ENCODE peak calls at places on chromosome 7, in eight cellular contexts. G is IMR-90, J is heart left ventricle, F is mammary epithelial cell, S is astrocyte, L is transverse colon, T is A549, Y is kidney. K is an unnamed sample.

GRCh38 chr7:12066004-12066403 is 145.1 kb upstream of the TMEM106B start:
- DNase-seq in J (no peak), F (peak), G (no peak), T (peak), L (no peak), S (no peak), Y (no peak), K (peak)

GRCh38 chr7:25118048-25118753 is 6.9 kb downstream of the CYCS start:
- DNase-seq in T (no peak), G (no peak), F (no peak), Y (no peak), J (no peak), S (no peak), L (no peak), K (no peak)

GRCh38 chr7:113875224-113875623 is 43.6 kb downstream of the PPP1R3A start:
- DNase-seq in T (no peak), S (no peak), J (no peak), F (no peak), G (no peak), L (no peak), Y (no peak), K (no peak)

GRCh38 chr7:44163591-44163990 is 22.5 kb upstream of the MYL7 start:
- DNase-seq in T (no peak), G (peak), Y (no peak), J (no peak), L (no peak), S (peak), F (peak), K (peak)

GRCh38 chr7:11605749-11606148 is 226.2 kb downstream of the THSD7A start:
- DNase-seq in Y (no peak), S (no peak), F (no peak), L (no peak), T (no peak), J (no peak), G (no peak), K (no peak)

GRCh38 chr7:76303057-76303828 is 770 bp downstream of the HSPB1 start:
- DNase-seq in F (peak), Y (peak), T (peak), S (peak), L (peak), J (peak), G (peak), K (peak)

GRCh38 chr7:41256186-41256945 is 446.5 kb downstream of the INHBA start:
- DNase-seq in F (peak), Y (no peak), L (no peak), T (no peak), S (peak), G (peak), J (no peak), K (no peak)

GRCh38 chr7:39952791-39953190 is 2.7 kb downstream of the CDK13 start:
- DNase-seq in Y (no peak), L (no peak), F (peak), J (no peak), G (peak), S (no peak), T (no peak), K (no peak)

GRCh38 chr7:19011212-19011611 is 106.2 kb downstream of the TWIST1 start:
- DNase-seq in T (no peak), G (no peak), S (peak), L (no peak), F (no peak), Y (no peak), J (no peak), K (no peak)

GRCh38 chr7:114502454-114503254 is 88.0 kb downstream of the FOXP2 start:
- DNase-seq in L (no peak), S (peak), F (no peak), T (peak), G (peak), J (no peak), Y (no peak), K (no peak)

GRCh38 chr7:110065112-110065511 is 1025.8 kb upstream of the LRRN3 start:
- DNase-seq in F (no peak), Y (no peak), L (no peak), J (no peak), S (no peak), T (no peak), G (no peak), K (no peak)

GRCh38 chr7:155793720-155794119 is 18.5 kb downstream of the SHH start:
- DNase-seq in T (no peak), J (no peak), F (no peak), Y (no peak), L (no peak), G (no peak), S (no peak), K (no peak)

GRCh38 chr7:106249488-106249887 is 35.3 kb downstream of the NAMPT start:
- DNase-seq in T (no peak), F (no peak), S (no peak), Y (no peak), G (no peak), J (no peak), L (no peak), K (no peak)

GRCh38 chr7:155884225-155885161 is 72.2 kb upstream of the SHH start:
- DNase-seq in L (no peak), T (no peak), F (no peak), J (peak), S (no peak), Y (no peak), G (no peak), K (no peak)

GRCh38 chr7:152521420-152522337 is 85.9 kb upstream of the KMT2C start:
- DNase-seq in T (peak), Y (peak), S (no peak), J (no peak), G (no peak), F (no peak), L (peak), K (no peak)

GRCh38 chr7:87474533-87475358 is 734 bp downstream of the ABCB4 start:
- DNase-seq in L (peak), S (peak), J (peak), G (no peak), T (no peak), Y (no peak), F (no peak), K (no peak)

GRCh38 chr7:12827219-12827821 is 139.9 kb downstream of the ARL4A start:
- DNase-seq in F (no peak), S (peak), T (peak), Y (no peak), G (peak), J (no peak), L (no peak), K (no peak)

GRCh38 chr7:140085447-140085846 is 22.7 kb upstream of the PARP12 start:
- DNase-seq in J (no peak), F (no peak), G (no peak), L (no peak), S (no peak), Y (no peak), T (no peak), K (no peak)

GRCh38 chr7:93226310-93226709 is at the start of gene HEPACAM2:
- DNase-seq in F (no peak), L (no peak), J (no peak), T (no peak), G (no peak), S (no peak), Y (no peak), K (no peak)

GRCh38 chr7:138918756-138919155 is 62.4 kb downstream of the KIAA1549 start:
- DNase-seq in T (no peak), J (no peak), F (no peak), G (no peak), L (no peak), S (no peak), Y (no peak), K (no peak)

GRCh38 chr7:97215556-97215955 is 98.1 kb downstream of the SDHAF3 start:
- DNase-seq in F (no peak), T (no peak), S (no peak), Y (no peak), L (peak), G (no peak), J (no peak), K (no peak)

GRCh38 chr7:96624954-96625353 is 84.7 kb downstream of the SEM1 start:
- DNase-seq in Y (no peak), S (no peak), F (no peak), L (no peak), J (no peak), G (no peak), T (no peak), K (no peak)

GRCh38 chr7:22564511-22565045 is 64.6 kb upstream of the STEAP1B start:
- DNase-seq in F (peak), Y (no peak), J (peak), T (no peak), L (no peak), S (peak), G (peak), K (peak)

GRCh38 chr7:157125376-157126223 is 13.1 kb upstream of the UBE3C start:
- DNase-seq in G (no peak), J (no peak), L (no peak), S (no peak), Y (no peak), T (no peak), F (no peak), K (no peak)

GRCh38 chr7:8379264-8379663 is 54.1 kb upstream of the NXPH1 start:
- DNase-seq in F (no peak), T (no peak), G (no peak), L (no peak), S (no peak), J (no peak), Y (no peak), K (no peak)

GRCh38 chr7:143458263-143458662 is 15.0 kb downstream of the TAS2R60 start:
- DNase-seq in T (no peak), S (peak), Y (no peak), G (peak), L (no peak), J (no peak), F (peak), K (peak)

GRCh38 chr7:75966209-75966961 is 28.0 kb downstream of the TMEM120A start:
- DNase-seq in G (no peak), T (no peak), Y (peak), S (peak), L (no peak), J (peak), F (no peak), K (no peak)

GRCh38 chr7:104552102-104552501 is 223.7 kb downstream of the LHFPL3 start:
- DNase-seq in F (peak), L (peak), T (peak), Y (no peak), J (peak), S (peak), G (peak), K (peak)

GRCh38 chr7:137874390-137874789 is 27.6 kb upstream of the DGKI start:
- DNase-seq in L (no peak), Y (no peak), G (peak), F (no peak), J (no peak), T (no peak), S (peak), K (no peak)

GRCh38 chr7:5692845-5693278 is 88.6 kb downstream of the RNF216 start:
- DNase-seq in G (peak), Y (no peak), S (peak), T (peak), J (no peak), F (peak), L (no peak), K (peak)

GRCh38 chr7:5692112-5692844 is 89.2 kb downstream of the RNF216 start:
- DNase-seq in F (peak), Y (peak), S (peak), L (peak), J (peak), T (peak), G (peak), K (peak)

GRCh38 chr7:5689716-5690115 is 91.7 kb downstream of the RNF216 start:
- DNase-seq in L (no peak), T (no peak), G (no peak), S (no peak), F (no peak), J (no peak), Y (no peak), K (no peak)

GRCh38 chr7:5691536-5692090 is 89.8 kb downstream of the RNF216 start:
- DNase-seq in L (no peak), J (no peak), T (no peak), G (no peak), F (no peak), Y (no peak), S (no peak), K (no peak)

DNA sequence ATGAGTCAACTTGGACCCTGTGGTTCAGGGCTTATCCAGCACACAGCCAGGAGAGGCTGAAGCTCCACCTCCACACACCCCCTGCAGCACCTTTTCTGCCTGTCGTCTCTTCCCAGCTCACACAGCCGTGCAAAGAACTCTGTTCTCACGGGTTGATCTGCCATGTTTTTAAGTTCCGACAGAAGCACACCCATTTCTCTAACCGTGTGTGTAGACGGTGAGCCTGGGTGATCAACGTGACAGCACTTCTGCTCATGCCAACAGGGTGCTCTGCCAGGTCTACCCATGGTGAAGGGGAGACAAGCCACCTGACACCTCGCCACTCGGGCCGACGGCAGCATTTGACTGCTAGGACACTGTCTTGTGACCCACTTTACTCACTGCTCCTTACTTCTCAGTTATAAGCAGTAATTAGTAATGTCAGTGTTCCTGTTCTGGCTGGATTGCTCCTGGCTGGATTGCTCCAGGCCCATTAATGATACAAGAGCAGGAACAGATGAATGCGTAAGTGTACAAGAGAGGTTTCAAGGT is 90.5 kb downstream of the RNF216 start:
- DNase-seq in Y (peak), T (no peak), L (no peak), J (no peak), F (peak), G (no peak), S (no peak), K (no peak)
- H3K27ac ChIP-seq in Y (peak), T (peak), L (peak), J (peak), F (peak), G (peak), S (peak), K (peak)

GRCh38 chr7:46854958-46855473 is 726.9 kb downstream of the TNS3 start:
- DNase-seq in J (no peak), F (peak), S (peak), G (peak), Y (no peak), L (no peak), T (peak), K (no peak)
- TF ChIP-seq CTCF in J (no peak), F (no peak), S (no peak), G (peak), Y (no peak), L (no peak), T (peak), K (no peak)

GRCh38 chr7:31814187-31814586 is 127.2 kb downstream of the PPP1R17 start:
- DNase-seq in S (no peak), F (no peak), J (no peak), Y (no peak), G (no peak), L (no peak), T (peak), K (no peak)

GRCh38 chr7:31816810-31817209 is 129.8 kb downstream of the PPP1R17 start:
- DNase-seq in G (peak), L (no peak), S (no peak), F (no peak), J (no peak), T (no peak), Y (no peak), K (no peak)

GRCh38 chr7:31815796-31816195 is 128.8 kb downstream of the PPP1R17 start:
- DNase-seq in L (no peak), S (peak), G (no peak), J (no peak), T (no peak), F (no peak), Y (no peak), K (no peak)

DNA sequence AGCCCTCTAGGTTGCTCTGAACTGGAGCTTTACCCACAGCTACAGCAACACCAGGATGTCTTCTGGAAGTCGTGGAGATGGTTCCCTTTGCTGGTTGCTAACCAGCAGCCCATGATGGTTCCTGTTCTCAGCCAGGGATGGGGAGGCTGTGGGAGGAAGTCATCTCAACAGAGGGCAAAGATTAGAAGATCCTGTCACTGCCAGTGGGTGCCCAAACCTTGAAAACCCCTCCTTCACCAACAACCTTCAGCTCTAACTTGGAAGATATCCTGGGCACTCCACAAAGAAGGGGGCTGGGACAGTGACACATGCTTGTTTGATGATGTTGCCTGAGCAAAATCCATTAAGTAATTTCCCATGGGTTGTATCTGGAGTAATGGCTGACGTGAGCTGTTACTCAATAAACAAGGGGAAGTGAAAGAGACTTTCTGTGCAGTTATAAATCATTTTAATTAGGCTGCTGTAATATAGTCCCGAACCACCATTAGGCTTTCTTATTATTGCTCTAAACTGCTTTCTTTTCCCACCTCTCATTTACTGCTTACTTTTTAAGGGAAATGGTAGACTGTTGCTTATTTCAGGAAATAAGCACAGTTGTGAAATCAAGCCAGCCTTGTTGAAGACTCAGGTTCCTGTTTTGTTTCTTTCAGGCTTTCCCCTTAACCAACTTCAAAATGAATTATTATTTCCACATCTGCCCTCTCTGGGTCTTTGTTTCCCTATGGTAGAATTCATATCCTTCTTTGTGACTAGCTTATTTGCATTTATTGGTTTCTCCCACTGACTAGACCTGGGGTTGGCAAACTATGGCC is 124.8 kb downstream of the PPP1R17 start:
- DNase-seq in F (no peak), L (no peak), S (peak), T (no peak), G (peak), Y (no peak), J (peak), K (no peak)
- H3K27ac ChIP-seq in F (no peak), L (no peak), S (no peak), T (no peak), G (peak), Y (no peak), J (no peak), K (no peak)

GRCh38 chr7:42522227-42522991 is 285.4 kb upstream of the GLI3 start:
- DNase-seq in G (no peak), S (peak), F (peak), Y (no peak), J (no peak), T (no peak), L (peak), K (no peak)
- TF ChIP-seq CTCF in G (no peak), S (no peak), F (no peak), Y (no peak), J (no peak), T (no peak), L (no peak), K (no peak)

GRCh38 chr7:94422136-94422535 is 27.4 kb downstream of the COL1A2 start:
- DNase-seq in J (no peak), T (no peak), F (no peak), G (no peak), L (no peak), Y (no peak), S (no peak), K (no peak)
- H3K27ac ChIP-seq in J (peak), T (no peak), F (no peak), G (peak), L (peak), Y (no peak), S (no peak), K (no peak)

DNA sequence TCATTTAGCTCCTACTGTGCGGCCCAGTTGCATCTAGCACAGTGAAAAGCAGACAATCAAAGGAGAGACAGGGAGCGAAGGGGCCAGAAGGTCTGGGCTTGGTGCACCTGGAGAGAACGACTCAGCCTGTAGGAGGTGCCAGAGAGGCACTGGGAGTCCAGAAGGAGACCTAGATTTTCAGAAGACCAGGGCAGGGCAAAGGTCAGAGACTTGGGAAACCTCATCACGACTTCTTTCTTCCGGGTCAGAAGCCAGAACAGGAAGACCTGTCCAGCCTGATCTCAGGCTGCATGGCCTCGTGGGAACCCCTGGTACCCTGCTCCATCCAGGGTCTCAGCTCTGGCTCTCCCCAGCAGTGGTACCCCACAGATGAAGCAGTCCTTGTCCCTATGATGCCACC is 5.2 kb downstream of the AGAP3 start:
- DNase-seq in L (peak), S (no peak), Y (no peak), F (no peak), J (no peak), T (peak), G (no peak), K (no peak)
- TF ChIP-seq CTCF in L (peak), S (peak), Y (peak), F (peak), J (peak), T (peak), G (peak), K (peak)

DNA sequence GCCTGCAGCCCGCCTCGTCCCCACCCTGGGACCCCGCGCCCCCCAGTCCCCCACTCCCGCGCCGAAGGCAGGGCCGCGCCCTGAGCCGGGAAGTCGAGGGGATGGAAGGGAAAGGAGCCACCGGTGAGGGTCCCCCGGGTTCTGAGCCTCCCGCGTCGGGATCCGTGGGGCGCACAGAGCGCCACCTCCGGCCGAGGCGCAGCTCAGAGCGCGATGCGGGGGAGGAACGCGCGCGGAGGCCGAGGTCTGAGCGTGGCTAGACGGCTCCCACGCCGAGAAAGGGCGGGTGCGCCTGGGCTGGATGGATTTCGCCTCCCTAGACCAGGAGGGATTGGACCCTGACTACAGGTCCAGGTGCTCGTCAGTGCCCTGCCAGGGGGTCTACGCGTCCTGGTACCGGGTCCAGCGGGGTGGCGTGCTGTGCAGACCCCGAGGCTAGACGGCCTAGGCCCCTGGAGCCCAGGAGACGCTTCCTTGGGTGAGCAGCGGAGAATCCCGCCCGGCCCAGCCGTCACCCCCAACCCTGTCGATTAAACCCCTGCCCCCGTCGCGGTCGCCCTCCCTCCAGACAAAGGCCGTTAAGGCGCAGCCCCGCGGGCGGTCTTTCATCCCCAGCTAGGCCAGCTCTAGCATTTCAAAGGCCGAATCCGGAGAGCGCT is 986 bp upstream of the PDGFA start:
- DNase-seq in F (no peak), J (no peak), T (no peak), L (no peak), S (no peak), Y (no peak), G (no peak), K (no peak)
- H3K27ac ChIP-seq in F (no peak), J (peak), T (peak), L (peak), S (no peak), Y (peak), G (no peak), K (peak)

DNA sequence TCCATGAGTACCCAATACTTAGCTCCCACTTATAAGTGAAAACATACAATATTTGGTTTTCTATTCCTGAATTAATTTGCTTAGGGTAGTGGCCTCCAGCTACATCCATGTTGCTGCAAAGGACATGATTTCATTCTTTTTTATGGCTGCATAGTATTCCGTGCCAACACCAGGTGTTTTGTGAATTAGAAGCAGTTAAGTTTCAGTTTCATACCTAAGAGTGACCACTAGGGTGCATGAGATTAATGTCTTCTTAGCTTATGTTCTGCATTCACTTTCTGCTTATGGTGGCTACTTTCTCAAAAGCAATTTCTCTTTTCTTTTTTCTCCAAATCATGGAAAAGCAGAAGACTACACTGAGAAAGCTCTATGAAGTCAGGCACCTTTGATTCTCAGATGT is 65.1 kb upstream of the VSTM2A start:
- DNase-seq in L (no peak), T (peak), G (no peak), J (no peak), Y (no peak), S (no peak), F (no peak), K (no peak)
- TF ChIP-seq CTCF in L (no peak), T (no peak), G (no peak), J (peak), Y (no peak), S (no peak), F (peak), K (peak)